ENCODE peak calls at places on chromosome 6, in four cellular contexts. B is K562, W is HepG2, P is GM12878. V is an unnamed sample.

GRCh38 chr6:119443993-119444641 is 94.6 kb upstream of the MAN1A1 start:
- DNase-seq in W (no peak), B (no peak), P (no peak), V (no peak)

GRCh38 chr6:116229287-116229913 is 24.5 kb downstream of the TSPYL4 start:
- DNase-seq in W (no peak), B (peak), P (no peak), V (peak)

GRCh38 chr6:121849477-121849876 is 414.0 kb downstream of the GJA1 start:
- DNase-seq in P (no peak), W (peak), B (peak), V (peak)

GRCh38 chr6:13278991-13279390 is 49.3 kb downstream of the TBC1D7 start:
- DNase-seq in P (no peak), W (no peak), B (no peak), V (no peak)

GRCh38 chr6:78910611-78911134 is 43.3 kb downstream of the IRAK1BP1 start:
- DNase-seq in W (no peak), B (no peak), P (no peak), V (no peak)

GRCh38 chr6:113120214-113120576 is 737.0 kb upstream of the MARCKS start:
- DNase-seq in B (no peak), P (no peak), W (no peak), V (no peak)

GRCh38 chr6:55980627-55981211 is 105.3 kb upstream of the BMP5 start:
- DNase-seq in W (peak), B (no peak), P (no peak), V (peak)

GRCh38 chr6:44073612-44074382 is 53.5 kb downstream of the MRPL14 start:
- DNase-seq in B (no peak), P (no peak), W (no peak), V (no peak)

GRCh38 chr6:64955435-64955848 is 751.6 kb downstream of the EYS start:
- DNase-seq in W (no peak), P (no peak), B (no peak), V (no peak)

GRCh38 chr6:439681-440167 is 48.2 kb downstream of the IRF4 start:
- DNase-seq in P (no peak), W (no peak), B (no peak), V (no peak)

DNA sequence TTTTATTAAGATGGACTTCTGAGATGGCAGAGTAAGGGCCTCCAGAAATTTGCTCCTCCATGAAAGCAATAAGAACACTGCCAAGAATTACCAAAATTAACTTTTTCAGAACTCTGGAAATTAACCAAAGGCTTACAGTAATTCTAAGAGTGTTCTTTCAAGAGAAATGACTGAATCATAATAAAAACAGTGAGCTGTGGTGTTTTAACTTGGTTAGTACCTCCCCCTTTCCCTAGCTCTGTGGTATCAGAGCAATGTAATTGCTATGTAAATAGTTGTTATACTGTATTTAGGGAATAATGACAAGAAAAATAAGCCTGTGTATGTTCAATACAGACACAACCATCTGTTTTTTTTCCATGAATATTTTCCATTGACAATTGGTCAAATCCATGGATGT is 19.0 kb downstream of the HECA start:
- DNase-seq in W (no peak), P (no peak), B (no peak), V (no peak)
- TF ChIP-seq FOXM1 in W (no peak), P (no peak), B (no peak), V (no peak)

DNA sequence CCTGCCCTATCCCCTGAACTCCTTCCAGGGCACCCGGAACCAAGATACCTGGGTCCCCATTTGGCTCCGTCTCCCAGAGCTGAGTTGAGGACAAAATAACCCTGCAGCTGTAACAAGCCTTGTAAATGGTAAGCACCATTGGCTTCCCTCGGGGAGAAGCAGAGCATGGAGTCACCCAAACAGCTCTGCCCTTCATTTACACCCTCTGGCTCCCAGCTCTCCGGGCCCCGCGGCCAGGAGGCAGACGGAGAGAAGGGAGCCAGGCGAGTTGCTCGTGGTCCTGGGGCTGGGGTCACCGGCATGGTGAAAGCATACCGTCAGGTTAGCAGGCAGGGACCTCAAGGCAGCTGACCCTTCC is 2.1 kb downstream of the TFEB start:
- DNase-seq in B (no peak), P (no peak), W (no peak), V (no peak)
- TF ChIP-seq FOXK2 in B (no peak), P (no peak), W (no peak), V (no peak)

GRCh38 chr6:72959821-72960220 is 265.5 kb downstream of the KHDC1L start:
- DNase-seq in B (no peak), P (no peak), W (no peak), V (no peak)

GRCh38 chr6:72966628-72967280 is 258.5 kb downstream of the KHDC1L start:
- DNase-seq in B (no peak), W (no peak), P (no peak), V (no peak)

GRCh38 chr6:72967329-72967728 is 258.0 kb downstream of the KHDC1L start:
- DNase-seq in P (no peak), W (no peak), B (no peak), V (no peak)

GRCh38 chr6:72968704-72969103 is 256.6 kb downstream of the KHDC1L start:
- DNase-seq in W (no peak), P (no peak), B (no peak), V (no peak)

GRCh38 chr6:72963946-72964345 is 261.4 kb downstream of the KHDC1L start:
- DNase-seq in W (no peak), P (no peak), B (no peak), V (no peak)
- TF ChIP-seq FOXM1 in W (no peak), P (no peak), B (no peak), V (no peak)

GRCh38 chr6:53581161-53581560 is 36.3 kb upstream of the GCLC start:
- DNase-seq in B (no peak), P (no peak), W (no peak), V (peak)
- TF ChIP-seq FOXK2 in B (no peak), P (no peak), W (no peak), V (no peak)

V was measured in HEK293T.